ENCODE peak calls at places on chromosome 19, in six cellular contexts. O is mammary epithelial cell, D is IMR-90, T is colonic mucosa, F is ovary, R is dorsolateral prefrontal cortex. U is an unnamed sample.

GRCh38 chr19:38072776-38073411 is 151.1 kb downstream of the DPF1 start:
- DNase-seq in O (no peak), D (peak; percentile 49), T (no peak), F (no peak), R (no peak), U (no peak)

GRCh38 chr19:51002101-51002532 is 713 bp upstream of the KLK8 start:
- DNase-seq in O (no peak), D (no peak), T (no peak), F (no peak), R (no peak), U (no peak)

GRCh38 chr19:57103573-57104277 is 16.1 kb upstream of the USP29 start:
- DNase-seq in O (peak; percentile 46), D (peak; percentile 47), T (peak; percentile 51), F (peak; percentile 72), R (peak; percentile 86), U (peak; percentile 66)

GRCh38 chr19:38726761-38727301 is 17.4 kb downstream of the CAPN12 start:
- DNase-seq in O (no peak), D (no peak), T (no peak), F (no peak), R (no peak), U (no peak)

GRCh38 chr19:45569619-45570421 is 14.8 kb downstream of the OPA3 start:
- DNase-seq in O (no peak), D (no peak), T (peak; percentile 80), F (no peak), R (peak; percentile 42), U (peak; percentile 47)

GRCh38 chr19:4121815-4122214 is 2.1 kb downstream of the MAP2K2 start:
- DNase-seq in O (no peak), D (no peak), T (no peak), F (no peak), R (no peak), U (no peak)

GRCh38 chr19:45691516-45692186 is at the start of gene SNRPD2:
- DNase-seq in O (peak; percentile 94), D (peak; percentile 95), T (peak; percentile 94), F (peak; percentile 94), R (peak; percentile 94), U (peak; percentile 93)

GRCh38 chr19:57192064-57192395 is 730 bp downstream of the ZNF264 start:
- DNase-seq in O (no peak), D (peak; percentile 4), T (no peak), F (no peak), R (no peak), U (no peak)

GRCh38 chr19:6519289-6519688 is 11.5 kb upstream of the TNFSF9 start:
- DNase-seq in O (peak; percentile 77), D (peak; percentile 61), T (no peak), F (no peak), R (no peak), U (peak; percentile 80)

GRCh38 chr19:35044317-35045117 is 3.0 kb downstream of the HPN start:
- DNase-seq in O (peak; percentile 48), D (peak; percentile 43), T (peak; percentile 68), F (no peak), R (peak; percentile 81), U (peak; percentile 45)

GRCh38 chr19:14072535-14073231 is at the start of gene MISP3:
- DNase-seq in O (peak; percentile 42), D (no peak), T (peak; percentile 91), F (no peak), R (no peak), U (no peak)

GRCh38 chr19:39154626-39155100 is 29.1 kb downstream of the PAK4 start:
- DNase-seq in O (peak; percentile 69), D (no peak), T (peak; percentile 78), F (no peak), R (no peak), U (no peak)

GRCh38 chr19:788821-789472 is 8.3 kb upstream of the PTBP1 start:
- DNase-seq in O (no peak), D (no peak), T (no peak), F (no peak), R (no peak), U (peak; percentile 54)

GRCh38 chr19:32104465-32105235 is 240.8 kb upstream of the ZNF507 start:
- DNase-seq in O (peak; percentile 91), D (no peak), T (no peak), F (no peak), R (no peak), U (no peak)

GRCh38 chr19:16111909-16112752 is 442 bp downstream of the RAB8A start:
- DNase-seq in O (no peak), D (no peak), T (no peak), F (no peak), R (no peak), U (peak; percentile 41)

GRCh38 chr19:6062274-6062673 is 48.0 kb downstream of the RFX2 start:
- DNase-seq in O (no peak), D (no peak), T (peak; percentile 73), F (peak; percentile 71), R (peak; percentile 24), U (peak; percentile 35)

GRCh38 chr19:39142655-39143054 is 17.1 kb downstream of the PAK4 start:
- DNase-seq in O (no peak), D (no peak), T (no peak), F (no peak), R (no peak), U (no peak)

GRCh38 chr19:16374436-16374835 is 49.8 kb downstream of the KLF2 start:
- DNase-seq in O (no peak), D (no peak), T (no peak), F (no peak), R (no peak), U (no peak)

GRCh38 chr19:44603201-44603945 is 10.0 kb upstream of the IGSF23 start:
- DNase-seq in O (no peak), D (peak; percentile 99), T (no peak), F (no peak), R (no peak), U (peak; percentile 96)

GRCh38 chr19:49779731-49780578 is 13.2 kb downstream of the AP2A1 start:
- DNase-seq in O (no peak), D (no peak), T (no peak), F (no peak), R (no peak), U (no peak)
- H3K4me3 ChIP-seq in O (no peak overlapping the region), D (no peak overlapping the region), T (no peak overlapping the region), F (no peak overlapping the region), R (no peak overlapping the region), U (no peak overlapping the region)

GRCh38 chr19:8529369-8530006 is 15.5 kb upstream of the ZNF414 start:
- DNase-seq in O (no peak), D (no peak), T (no peak), F (no peak), R (no peak), U (no peak)

GRCh38 chr19:8528500-8528899 is 14.5 kb upstream of the ZNF414 start:
- DNase-seq in O (no peak), D (no peak), T (no peak), F (no peak), R (no peak), U (no peak)

GRCh38 chr19:8530061-8530679 is 16.2 kb upstream of the ZNF414 start:
- DNase-seq in O (no peak), D (no peak), T (no peak), F (peak; percentile 32), R (no peak), U (no peak)

GRCh38 chr19:8526345-8527062 is 12.5 kb upstream of the ZNF414 start:
- DNase-seq in O (peak; percentile 81), D (peak; percentile 88), T (peak; percentile 95), F (peak; percentile 96), R (peak; percentile 88), U (peak; percentile 88)

DNA sequence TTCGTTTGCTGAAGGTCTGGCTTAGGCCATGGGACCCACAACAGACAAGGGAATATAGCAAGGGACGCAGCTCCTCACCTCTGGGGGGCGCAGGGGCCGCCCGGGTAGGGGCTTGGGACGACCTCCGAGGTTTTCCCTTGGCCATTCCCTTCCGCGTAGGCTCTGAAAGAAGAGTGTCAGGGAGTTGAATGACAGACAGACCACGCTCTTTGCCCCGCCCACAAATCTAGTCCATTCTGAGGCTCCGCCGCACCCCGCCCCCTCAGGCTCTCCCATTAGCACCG is 11.4 kb upstream of the ZNF414 start:
- DNase-seq in O (no peak), D (no peak), T (no peak), F (no peak), R (no peak), U (no peak)
- TF ChIP-seq CTCF in O (no peak), D (peak; percentile 42), T (no peak), F (no peak), R (peak; percentile 43), U (peak; percentile 39)

GRCh38 chr19:55226273-55226672 is 2.3 kb downstream of the TMEM86B start:
- DNase-seq in O (no peak), D (no peak), T (no peak), F (no peak), R (no peak), U (no peak)

GRCh38 chr19:55223291-55224037 is 5.1 kb downstream of the TMEM86B start:
- DNase-seq in O (no peak), D (no peak), T (no peak), F (no peak), R (no peak), U (no peak)

GRCh38 chr19:55225415-55225958 is 3.1 kb downstream of the TMEM86B start:
- DNase-seq in O (no peak), D (no peak), T (no peak), F (no peak), R (no peak), U (no peak)

GRCh38 chr19:55226788-55227187 is 1.8 kb downstream of the TMEM86B start:
- DNase-seq in O (no peak), D (no peak), T (no peak), F (no peak), R (no peak), U (no peak)

GRCh38 chr19:55224038-55224665 is 4.4 kb downstream of the TMEM86B start:
- DNase-seq in O (no peak), D (no peak), T (no peak), F (no peak), R (no peak), U (no peak)
- H3K4me3 ChIP-seq in O (no peak overlapping the region), D (no peak overlapping the region), T (no peak overlapping the region), F (no peak overlapping the region), R (no peak overlapping the region), U (no peak overlapping the region)

GRCh38 chr19:30227661-30228112 is 144.5 kb upstream of the ZNF536 start:
- DNase-seq in O (peak; percentile 42), D (peak; percentile 24), T (peak; percentile 67), F (peak; percentile 59), R (peak; percentile 56), U (peak; percentile 82)
- TF ChIP-seq CTCF in O (peak; percentile 14), D (peak; percentile 41), T (peak; percentile 24), F (no peak), R (peak; percentile 75), U (peak; percentile 37)

DNA sequence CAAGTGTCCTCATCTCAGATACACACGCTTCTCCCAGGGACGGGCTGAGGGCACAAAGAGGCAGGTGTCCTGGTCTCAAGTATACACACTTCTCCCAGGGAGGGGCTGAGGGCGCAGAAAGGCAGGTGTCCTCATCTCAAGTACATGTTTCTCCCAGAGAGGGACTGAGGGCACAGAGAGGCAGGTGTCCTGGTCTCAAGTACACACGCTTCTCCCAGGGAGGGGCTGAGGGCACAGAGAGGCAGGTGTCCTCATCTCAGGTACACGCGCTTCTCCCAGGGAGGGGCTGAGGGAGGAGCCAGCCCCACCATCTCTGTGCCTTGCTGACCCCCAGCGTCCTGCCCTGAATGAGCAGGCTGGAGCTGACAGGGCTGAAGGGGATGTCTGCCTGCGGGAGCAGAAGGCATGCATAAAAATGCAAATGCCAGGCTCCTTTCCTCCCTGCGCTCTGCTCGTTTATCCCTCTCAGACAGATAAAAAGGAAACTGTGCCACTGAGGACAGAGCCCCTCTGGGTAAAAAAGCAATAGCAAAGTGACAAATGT is 96.1 kb upstream of the UQCRFS1 start:
- DNase-seq in O (no peak), D (no peak), T (no peak), F (no peak), R (no peak), U (no peak)
- H3K4me3 ChIP-seq in O (no peak overlapping the region), D (no peak overlapping the region), T (no peak overlapping the region), F (no peak overlapping the region), R (no peak overlapping the region), U (no peak overlapping the region)

GRCh38 chr19:23420824-23421223 is 25.6 kb upstream of the ZNF91 start:
- DNase-seq in O (no peak), D (no peak), T (no peak), F (no peak), R (no peak), U (no peak)
- TF ChIP-seq CTCF in O (no peak), D (no peak), T (no peak), F (no peak), R (no peak), U (no peak)

U was measured in AG10803.